ENCODE peak calls at places on chromosome 21, in seven cellular contexts. S is MG63, C is neuronal stem cell, X is testis, W is right atrium auricular region, Y is MM.1S, K is GM23338. Z is an unnamed sample.

GRCh38 chr21:42039911-42040351 is 29.8 kb upstream of the ZBTB21 start:
- DNase-seq in S (peak; percentile 48), C (no peak), X (no peak), W (no peak), Y (no peak), K (no peak), Z (peak; percentile 68)

GRCh38 chr21:35503646-35504045 is 454.5 kb upstream of the RUNX1 start:
- DNase-seq in S (no peak), C (no peak), X (peak; percentile 25), W (no peak), Y (peak; percentile 53), K (no peak), Z (peak; percentile 88)

GRCh38 chr21:41686664-41687063 is 80.2 kb downstream of the RIPK4 start:
- DNase-seq in S (no peak), C (no peak), X (no peak), W (no peak), Y (no peak), K (no peak), Z (no peak)

GRCh38 chr21:16588433-16588860 is 858.7 kb downstream of the USP25 start:
- DNase-seq in S (peak; percentile 91), C (peak; percentile 32), X (peak; percentile 70), W (peak; percentile 84), Y (no peak), K (peak; percentile 71), Z (no peak)

GRCh38 chr21:17679002-17679600 is 66.4 kb upstream of the BTG3 start:
- DNase-seq in S (no peak), C (peak; percentile 33), X (no peak), W (no peak), Y (peak; percentile 72), K (peak; percentile 76), Z (peak; percentile 71)

GRCh38 chr21:28644762-28645161 is 347.9 kb downstream of the LTN1 start:
- DNase-seq in S (no peak), C (no peak), X (no peak), W (no peak), Y (no peak), K (no peak), Z (no peak)

GRCh38 chr21:22961248-22961647 is 1963.0 kb downstream of the NCAM2 start:
- DNase-seq in S (no peak), C (no peak), X (no peak), W (no peak), Y (peak; percentile 93), K (no peak), Z (peak; percentile 18)

GRCh38 chr21:40841524-40842196 is 5.3 kb downstream of the DSCAM start:
- DNase-seq in S (peak; percentile 25), C (peak; percentile 44), X (peak; percentile 84), W (no peak), Y (peak; percentile 98), K (peak; percentile 61), Z (no peak)

GRCh38 chr21:41783476-41784150 is 16.8 kb upstream of the RIPK4 start:
- DNase-seq in S (no peak), C (no peak), X (no peak), W (no peak), Y (no peak), K (no peak), Z (peak; percentile 71)

GRCh38 chr21:39788383-39788782 is 43.4 kb downstream of the IGSF5 start:
- DNase-seq in S (peak; percentile 90), C (peak; percentile 77), X (peak; percentile 77), W (peak; percentile 85), Y (peak; percentile 51), K (peak; percentile 84), Z (peak; percentile 98)

GRCh38 chr21:39014751-39015150 is 168.5 kb downstream of the PSMG1 start:
- DNase-seq in S (peak; percentile 33), C (no peak), X (no peak), W (no peak), Y (no peak), K (no peak), Z (no peak)

GRCh38 chr21:28523367-28523766 is 469.3 kb downstream of the LTN1 start:
- DNase-seq in S (no peak), C (no peak), X (no peak), W (no peak), Y (no peak), K (no peak), Z (no peak)

GRCh38 chr21:42544544-42544943 is 30.9 kb downstream of the SLC37A1 start:
- DNase-seq in S (no peak), C (no peak), X (no peak), W (no peak), Y (no peak), K (no peak), Z (no peak)

GRCh38 chr21:33428669-33429068 is 25.5 kb downstream of the IFNGR2 start:
- DNase-seq in S (peak; percentile 54), C (no peak), X (no peak), W (no peak), Y (no peak), K (no peak), Z (no peak)

GRCh38 chr21:34857122-34857713 is 188.4 kb downstream of the CLIC6 start:
- DNase-seq in S (no peak), C (no peak), X (no peak), W (no peak), Y (no peak), K (no peak), Z (no peak)

GRCh38 chr21:29030909-29031308 is 6.4 kb downstream of the USP16 start:
- DNase-seq in S (no peak), C (no peak), X (no peak), W (no peak), Y (no peak), K (no peak), Z (no peak)

GRCh38 chr21:41583274-41583790 is 75.4 kb upstream of the TMPRSS2 start:
- DNase-seq in S (no peak), C (no peak), X (no peak), W (no peak), Y (no peak), K (no peak), Z (no peak)

GRCh38 chr21:33557447-33557846 is 14.6 kb downstream of the SON start:
- DNase-seq in S (no peak), C (no peak), X (no peak), W (no peak), Y (no peak), K (no peak), Z (no peak)

GRCh38 chr21:43585924-43586411 is 73.3 kb downstream of the HSF2BP start:
- DNase-seq in S (peak; percentile 89), C (peak; percentile 38), X (peak; percentile 83), W (peak; percentile 91), Y (no peak), K (peak; percentile 85), Z (peak; percentile 90)

GRCh38 chr21:29938968-29939858 is 583 bp downstream of the GRIK1 start:
- DNase-seq in S (peak; percentile 25), C (peak; percentile 41), X (peak; percentile 14), W (no peak), Y (no peak), K (peak; percentile 53), Z (no peak)

GRCh38 chr21:42021751-42022430 is 11.7 kb upstream of the ZBTB21 start:
- DNase-seq in S (no peak), C (peak; percentile 76), X (no peak), W (no peak), Y (no peak), K (peak; percentile 66), Z (no peak)

GRCh38 chr21:28018213-28018612 is 974.5 kb downstream of the LTN1 start:
- DNase-seq in S (no peak), C (no peak), X (no peak), W (no peak), Y (no peak), K (no peak), Z (no peak)

GRCh38 chr21:20639026-20639425 is 359.2 kb upstream of the NCAM2 start:
- DNase-seq in S (no peak), C (no peak), X (no peak), W (no peak), Y (no peak), K (no peak), Z (no peak)

GRCh38 chr21:33988237-33988835 is 72.7 kb upstream of the ATP5PO start:
- DNase-seq in S (no peak), C (no peak), X (no peak), W (no peak), Y (no peak), K (no peak), Z (peak; percentile 18)

GRCh38 chr21:42219606-42220137 is 732 bp downstream of the ABCG1 start:
- DNase-seq in S (no peak), C (no peak), X (peak; percentile 28), W (no peak), Y (peak; percentile 5), K (peak; percentile 43), Z (no peak)

GRCh38 chr21:33816148-33816547 is 99.5 kb downstream of the ATP5PO start:
- DNase-seq in S (no peak), C (no peak), X (no peak), W (no peak), Y (no peak), K (no peak), Z (no peak)

GRCh38 chr21:45981641-45982255 is at the start of gene COL6A1:
- DNase-seq in S (peak; percentile 77), C (peak; percentile 68), X (peak; percentile 67), W (no peak), Y (no peak), K (peak; percentile 52), Z (peak; percentile 52)
- H3K4me3 ChIP-seq in S (peak within 1 kb of the TSS; percentile 96), C (peak within 1 kb of the TSS; percentile 90), X (peak within 1 kb of the TSS; percentile 74), W (peak within 1 kb of the TSS; percentile 94), Y (peak within 1 kb of the TSS; percentile 51), K (peak within 1 kb of the TSS; percentile 79), Z (peak within 1 kb of the TSS; percentile 64)

GRCh38 chr21:31977816-31978215 is 105.0 kb downstream of the HUNK start:
- DNase-seq in S (no peak), C (no peak), X (no peak), W (no peak), Y (no peak), K (no peak), Z (peak; percentile 62)
- H3K27me3 ChIP-seq in S (no peaks in the 10 kb centered on the region), C (no peaks in the 10 kb centered on the region), X (no peaks in the 10 kb centered on the region), W (no peaks in the 10 kb centered on the region), Y (no peaks in the 10 kb centered on the region), K (no peaks in the 10 kb centered on the region), Z (no peaks in the 10 kb centered on the region)

GRCh38 chr21:45276620-45277019 is 11.1 kb downstream of the POFUT2 start:
- DNase-seq in S (no peak), C (no peak), X (no peak), W (no peak), Y (no peak), K (no peak), Z (no peak)
- H3K36me3 ChIP-seq in S (peaks cover 94% of the 10 kb centered on the region), C (peaks cover 54% of the 10 kb centered on the region), X (no peaks in the 10 kb centered on the region), W (peaks cover 78% of the 10 kb centered on the region), Y (peaks cover 3% of the 10 kb centered on the region), K (peaks cover 44% of the 10 kb centered on the region), Z (peaks cover 60% of the 10 kb centered on the region)

GRCh38 chr21:37593015-37593414 is 226.4 kb downstream of the DYRK1A start:
- DNase-seq in S (peak; percentile 12), C (peak; percentile 77), X (no peak), W (no peak), Y (no peak), K (peak; percentile 87), Z (no peak)

GRCh38 chr21:37592496-37592895 is 225.9 kb downstream of the DYRK1A start:
- DNase-seq in S (no peak), C (no peak), X (no peak), W (no peak), Y (no peak), K (peak; percentile 36), Z (no peak)

GRCh38 chr21:37595944-37596343 is 229.4 kb downstream of the DYRK1A start:
- DNase-seq in S (no peak), C (no peak), X (no peak), W (no peak), Y (no peak), K (no peak), Z (no peak)

GRCh38 chr21:37593740-37594471 is 227.3 kb downstream of the DYRK1A start:
- DNase-seq in S (no peak), C (no peak), X (no peak), W (no peak), Y (no peak), K (peak; percentile 32), Z (no peak)

GRCh38 chr21:37594472-37594951 is 227.9 kb downstream of the DYRK1A start:
- DNase-seq in S (no peak), C (no peak), X (no peak), W (no peak), Y (no peak), K (peak; percentile 8), Z (no peak)
- H3K4me3 ChIP-seq in S (no peak overlapping the region), C (no peak overlapping the region), X (no peak overlapping the region), W (peak overlapping the region; percentile 12), Y (no peak overlapping the region), K (no peak overlapping the region), Z (no peak overlapping the region)